ENCODE peak calls at places on chromosome 13, in ten cellular contexts. One of them, this sample, is unnamed.

GRCh38 chr13:93361703-93362102 is 135.1 kb downstream of the GPC6 start:
- DNase-seq in endothelial cell: no peak
- DNase-seq in T-cell: no peak
- DNase-seq in cardiac fibroblast: no peak
- DNase-seq in ACHN: no peak
- DNase-seq in left kidney: no peak
- DNase-seq in anterior cingulate cortex: no peak
- DNase-seq in stimulated activated CD4-positive, alpha-beta T cell treated with anti-CD3 and anti-CD28 coated beads, Interleukin-1b, Interleukin-23, amount 100 ng/mL, for 4 hours: no peak
- DNase-seq in epithelial cell of proximal tubule: no peak
- DNase-seq in occipital lobe: no peak
- DNase-seq in this sample: no peak

GRCh38 chr13:44389856-44390255 is 16.2 kb downstream of the SERP2 start:
- DNase-seq in endothelial cell: no peak
- DNase-seq in T-cell: no peak
- DNase-seq in cardiac fibroblast: no peak
- DNase-seq in ACHN: no peak
- DNase-seq in left kidney: no peak
- DNase-seq in anterior cingulate cortex: no peak
- DNase-seq in stimulated activated CD4-positive, alpha-beta T cell treated with anti-CD3 and anti-CD28 coated beads, Interleukin-1b, Interleukin-23, amount 100 ng/mL, for 4 hours: no peak
- DNase-seq in epithelial cell of proximal tubule: no peak
- DNase-seq in occipital lobe: no peak
- DNase-seq in this sample: no peak

GRCh38 chr13:91805605-91806004 is 407.2 kb downstream of the GPC5 start:
- DNase-seq in endothelial cell: no peak
- DNase-seq in T-cell: no peak
- DNase-seq in cardiac fibroblast: no peak
- DNase-seq in ACHN: no peak
- DNase-seq in left kidney: peak; percentile 33
- DNase-seq in anterior cingulate cortex: no peak
- DNase-seq in stimulated activated CD4-positive, alpha-beta T cell treated with anti-CD3 and anti-CD28 coated beads, Interleukin-1b, Interleukin-23, amount 100 ng/mL, for 4 hours: no peak
- DNase-seq in epithelial cell of proximal tubule: no peak
- DNase-seq in occipital lobe: no peak
- DNase-seq in this sample: no peak

GRCh38 chr13:75307370-75307984 is 174.5 kb downstream of the TBC1D4 start:
- DNase-seq in endothelial cell: no peak
- DNase-seq in T-cell: no peak
- DNase-seq in cardiac fibroblast: no peak
- DNase-seq in ACHN: no peak
- DNase-seq in left kidney: no peak
- DNase-seq in anterior cingulate cortex: no peak
- DNase-seq in stimulated activated CD4-positive, alpha-beta T cell treated with anti-CD3 and anti-CD28 coated beads, Interleukin-1b, Interleukin-23, amount 100 ng/mL, for 4 hours: no peak
- DNase-seq in epithelial cell of proximal tubule: no peak
- DNase-seq in occipital lobe: no peak
- DNase-seq in this sample: no peak

GRCh38 chr13:39266426-39266825 is 228.2 kb downstream of the NHLRC3 start:
- DNase-seq in endothelial cell: no peak
- DNase-seq in T-cell: no peak
- DNase-seq in cardiac fibroblast: no peak
- DNase-seq in ACHN: no peak
- DNase-seq in left kidney: no peak
- DNase-seq in anterior cingulate cortex: no peak
- DNase-seq in stimulated activated CD4-positive, alpha-beta T cell treated with anti-CD3 and anti-CD28 coated beads, Interleukin-1b, Interleukin-23, amount 100 ng/mL, for 4 hours: no peak
- DNase-seq in epithelial cell of proximal tubule: no peak
- DNase-seq in occipital lobe: no peak
- DNase-seq in this sample: no peak

GRCh38 chr13:99418663-99419140 is 82.6 kb upstream of the TM9SF2 start:
- DNase-seq in endothelial cell: no peak
- DNase-seq in T-cell: no peak
- DNase-seq in cardiac fibroblast: no peak
- DNase-seq in ACHN: no peak
- DNase-seq in left kidney: no peak
- DNase-seq in anterior cingulate cortex: no peak
- DNase-seq in stimulated activated CD4-positive, alpha-beta T cell treated with anti-CD3 and anti-CD28 coated beads, Interleukin-1b, Interleukin-23, amount 100 ng/mL, for 4 hours: no peak
- DNase-seq in epithelial cell of proximal tubule: no peak
- DNase-seq in occipital lobe: no peak
- DNase-seq in this sample: no peak

GRCh38 chr13:40464349-40464748 is 202.1 kb downstream of the FOXO1 start:
- DNase-seq in endothelial cell: no peak
- DNase-seq in T-cell: no peak
- DNase-seq in cardiac fibroblast: no peak
- DNase-seq in ACHN: no peak
- DNase-seq in left kidney: no peak
- DNase-seq in anterior cingulate cortex: no peak
- DNase-seq in stimulated activated CD4-positive, alpha-beta T cell treated with anti-CD3 and anti-CD28 coated beads, Interleukin-1b, Interleukin-23, amount 100 ng/mL, for 4 hours: no peak
- DNase-seq in epithelial cell of proximal tubule: no peak
- DNase-seq in occipital lobe: no peak
- DNase-seq in this sample: no peak

GRCh38 chr13:21230516-21230915 is 54.1 kb downstream of the MRPL57 start:
- DNase-seq in endothelial cell: no peak
- DNase-seq in T-cell: no peak
- DNase-seq in cardiac fibroblast: no peak
- DNase-seq in ACHN: no peak
- DNase-seq in left kidney: no peak
- DNase-seq in anterior cingulate cortex: no peak
- DNase-seq in stimulated activated CD4-positive, alpha-beta T cell treated with anti-CD3 and anti-CD28 coated beads, Interleukin-1b, Interleukin-23, amount 100 ng/mL, for 4 hours: no peak
- DNase-seq in epithelial cell of proximal tubule: no peak
- DNase-seq in occipital lobe: no peak
- DNase-seq in this sample: no peak

GRCh38 chr13:106650690-106651205 is 82.8 kb upstream of the ARGLU1 start:
- DNase-seq in endothelial cell: no peak
- DNase-seq in T-cell: no peak
- DNase-seq in cardiac fibroblast: no peak
- DNase-seq in ACHN: no peak
- DNase-seq in left kidney: peak; percentile 5
- DNase-seq in anterior cingulate cortex: no peak
- DNase-seq in stimulated activated CD4-positive, alpha-beta T cell treated with anti-CD3 and anti-CD28 coated beads, Interleukin-1b, Interleukin-23, amount 100 ng/mL, for 4 hours: no peak
- DNase-seq in epithelial cell of proximal tubule: no peak
- DNase-seq in occipital lobe: no peak
- DNase-seq in this sample: no peak

GRCh38 chr13:35996360-35996759 is 134.8 kb downstream of the DCLK1 start:
- DNase-seq in endothelial cell: no peak
- DNase-seq in T-cell: no peak
- DNase-seq in cardiac fibroblast: no peak
- DNase-seq in ACHN: no peak
- DNase-seq in left kidney: no peak
- DNase-seq in anterior cingulate cortex: no peak
- DNase-seq in stimulated activated CD4-positive, alpha-beta T cell treated with anti-CD3 and anti-CD28 coated beads, Interleukin-1b, Interleukin-23, amount 100 ng/mL, for 4 hours: no peak
- DNase-seq in epithelial cell of proximal tubule: no peak
- DNase-seq in occipital lobe: no peak
- DNase-seq in this sample: no peak

GRCh38 chr13:51453959-51454703 is 1.3 kb upstream of the INTS6 start:
- DNase-seq in endothelial cell: peak; percentile 23
- DNase-seq in T-cell: peak; percentile 21
- DNase-seq in cardiac fibroblast: no peak
- DNase-seq in ACHN: peak; percentile 20
- DNase-seq in left kidney: peak; percentile 73
- DNase-seq in anterior cingulate cortex: peak; percentile 12
- DNase-seq in stimulated activated CD4-positive, alpha-beta T cell treated with anti-CD3 and anti-CD28 coated beads, Interleukin-1b, Interleukin-23, amount 100 ng/mL, for 4 hours: peak; percentile 29
- DNase-seq in epithelial cell of proximal tubule: no peak
- DNase-seq in occipital lobe: peak; percentile 19
- DNase-seq in this sample: peak; percentile 43

GRCh38 chr13:32134241-32134801 is 102.7 kb downstream of the FRY start:
- DNase-seq in endothelial cell: no peak
- DNase-seq in T-cell: no peak
- DNase-seq in cardiac fibroblast: no peak
- DNase-seq in ACHN: no peak
- DNase-seq in left kidney: no peak
- DNase-seq in anterior cingulate cortex: no peak
- DNase-seq in stimulated activated CD4-positive, alpha-beta T cell treated with anti-CD3 and anti-CD28 coated beads, Interleukin-1b, Interleukin-23, amount 100 ng/mL, for 4 hours: no peak
- DNase-seq in epithelial cell of proximal tubule: no peak
- DNase-seq in occipital lobe: no peak
- DNase-seq in this sample: no peak

GRCh38 chr13:95150555-95150954 is 150.7 kb downstream of the ABCC4 start:
- DNase-seq in endothelial cell: no peak
- DNase-seq in T-cell: no peak
- DNase-seq in cardiac fibroblast: no peak
- DNase-seq in ACHN: no peak
- DNase-seq in left kidney: no peak
- DNase-seq in anterior cingulate cortex: no peak
- DNase-seq in stimulated activated CD4-positive, alpha-beta T cell treated with anti-CD3 and anti-CD28 coated beads, Interleukin-1b, Interleukin-23, amount 100 ng/mL, for 4 hours: no peak
- DNase-seq in epithelial cell of proximal tubule: no peak
- DNase-seq in occipital lobe: no peak
- DNase-seq in this sample: no peak

GRCh38 chr13:44211286-44211685 is 162.3 kb upstream of the SERP2 start:
- DNase-seq in endothelial cell: no peak
- DNase-seq in T-cell: no peak
- DNase-seq in cardiac fibroblast: no peak
- DNase-seq in ACHN: no peak
- DNase-seq in left kidney: no peak
- DNase-seq in anterior cingulate cortex: peak; percentile 22
- DNase-seq in stimulated activated CD4-positive, alpha-beta T cell treated with anti-CD3 and anti-CD28 coated beads, Interleukin-1b, Interleukin-23, amount 100 ng/mL, for 4 hours: no peak
- DNase-seq in epithelial cell of proximal tubule: no peak
- DNase-seq in occipital lobe: peak; percentile 59
- DNase-seq in this sample: no peak

GRCh38 chr13:36555151-36555986 is 118.5 kb upstream of the SERTM1 start:
- DNase-seq in endothelial cell: no peak
- DNase-seq in T-cell: no peak
- DNase-seq in cardiac fibroblast: no peak
- DNase-seq in ACHN: no peak
- DNase-seq in left kidney: no peak
- DNase-seq in anterior cingulate cortex: no peak
- DNase-seq in stimulated activated CD4-positive, alpha-beta T cell treated with anti-CD3 and anti-CD28 coated beads, Interleukin-1b, Interleukin-23, amount 100 ng/mL, for 4 hours: no peak
- DNase-seq in epithelial cell of proximal tubule: no peak
- DNase-seq in occipital lobe: no peak
- DNase-seq in this sample: no peak

GRCh38 chr13:110347535-110348308 is 40.6 kb downstream of the COL4A2 start:
- DNase-seq in endothelial cell: no peak
- DNase-seq in T-cell: no peak
- DNase-seq in cardiac fibroblast: peak; percentile 96
- DNase-seq in ACHN: peak; percentile 91
- DNase-seq in left kidney: no peak
- DNase-seq in anterior cingulate cortex: no peak
- DNase-seq in stimulated activated CD4-positive, alpha-beta T cell treated with anti-CD3 and anti-CD28 coated beads, Interleukin-1b, Interleukin-23, amount 100 ng/mL, for 4 hours: no peak
- DNase-seq in epithelial cell of proximal tubule: peak; percentile 82
- DNase-seq in occipital lobe: no peak
- DNase-seq in this sample: peak; percentile 56

GRCh38 chr13:110089815-110090214 is 217.1 kb downstream of the COL4A1 start:
- DNase-seq in endothelial cell: no peak
- DNase-seq in T-cell: no peak
- DNase-seq in cardiac fibroblast: no peak
- DNase-seq in ACHN: peak; percentile 14
- DNase-seq in left kidney: no peak
- DNase-seq in anterior cingulate cortex: no peak
- DNase-seq in stimulated activated CD4-positive, alpha-beta T cell treated with anti-CD3 and anti-CD28 coated beads, Interleukin-1b, Interleukin-23, amount 100 ng/mL, for 4 hours: no peak
- DNase-seq in epithelial cell of proximal tubule: no peak
- DNase-seq in occipital lobe: no peak
- DNase-seq in this sample: no peak

GRCh38 chr13:83622422-83622784 is 259.9 kb downstream of the SLITRK1 start:
- DNase-seq in endothelial cell: no peak
- DNase-seq in T-cell: no peak
- DNase-seq in cardiac fibroblast: no peak
- DNase-seq in ACHN: no peak
- DNase-seq in left kidney: no peak
- DNase-seq in anterior cingulate cortex: no peak
- DNase-seq in stimulated activated CD4-positive, alpha-beta T cell treated with anti-CD3 and anti-CD28 coated beads, Interleukin-1b, Interleukin-23, amount 100 ng/mL, for 4 hours: no peak
- DNase-seq in epithelial cell of proximal tubule: no peak
- DNase-seq in occipital lobe: no peak
- DNase-seq in this sample: no peak